ENCODE peak calls at places on chromosomes 11 and 22, in six cellular contexts. One of them, this sample, is unnamed.
A peak's percentile ranks its signal among the peaks of the same experiment; 100 is the strongest.

GRCh38 chr11:114135737-114136151 is 76.2 kb downstream of the ZBTB16 start:
- DNase-seq in hepatocyte: no peak
- DNase-seq in K562: no peak
- DNase-seq in endothelial cell of umbilical vein: no peak
- DNase-seq in adrenal gland: no peak
- DNase-seq in fibroblast of lung: peak; percentile 29
- DNase-seq in this sample: peak; percentile 82

GRCh38 chr22:49966716-49967332 is 6.3 kb downstream of the PIM3 start:
- DNase-seq in fibroblast of lung: no peak
- DNase-seq in K562: no peak
- DNase-seq in adrenal gland: peak; percentile 70
- DNase-seq in endothelial cell of umbilical vein: peak; percentile 24
- DNase-seq in hepatocyte: peak; percentile 81
- DNase-seq in this sample: no peak

GRCh38 chr22:21698430-21699329 is 32.9 kb downstream of the PPIL2 start:
- DNase-seq in endothelial cell of umbilical vein: no peak
- DNase-seq in adrenal gland: peak; percentile 58
- DNase-seq in hepatocyte: no peak
- DNase-seq in fibroblast of lung: no peak
- DNase-seq in K562: peak; percentile 65
- DNase-seq in this sample: no peak

GRCh38 chr11:126452718-126453117 is 97.2 kb downstream of the ST3GAL4 start:
- DNase-seq in adrenal gland: no peak
- DNase-seq in endothelial cell of umbilical vein: no peak
- DNase-seq in K562: no peak
- DNase-seq in fibroblast of lung: no peak
- DNase-seq in hepatocyte: no peak
- DNase-seq in this sample: no peak

GRCh38 chr11:70065318-70066135 is 12.6 kb upstream of the ANO1 start:
- DNase-seq in adrenal gland: no peak
- DNase-seq in endothelial cell of umbilical vein: no peak
- DNase-seq in K562: no peak
- DNase-seq in hepatocyte: no peak
- DNase-seq in fibroblast of lung: no peak
- DNase-seq in this sample: no peak

GRCh38 chr11:132286106-132286505 is 915.7 kb downstream of the NTM start:
- DNase-seq in adrenal gland: no peak
- DNase-seq in hepatocyte: no peak
- DNase-seq in fibroblast of lung: no peak
- DNase-seq in endothelial cell of umbilical vein: no peak
- DNase-seq in K562: no peak
- DNase-seq in this sample: no peak

GRCh38 chr11:111762981-111763643 is 3.1 kb downstream of the PPP2R1B start:
- DNase-seq in hepatocyte: no peak
- DNase-seq in endothelial cell of umbilical vein: no peak
- DNase-seq in K562: no peak
- DNase-seq in adrenal gland: no peak
- DNase-seq in fibroblast of lung: peak; percentile 6
- DNase-seq in this sample: no peak

GRCh38 chr11:65013130-65013691 is 749 bp upstream of the ARL2 start:
- DNase-seq in K562: peak; percentile 93
- DNase-seq in adrenal gland: peak; percentile 94
- DNase-seq in fibroblast of lung: peak; percentile 81
- DNase-seq in hepatocyte: peak; percentile 95
- DNase-seq in endothelial cell of umbilical vein: no peak
- DNase-seq in this sample: peak; percentile 52

GRCh38 chr11:19077965-19078364 is 17.4 kb upstream of the MRGPRX2 start:
- DNase-seq in hepatocyte: no peak
- DNase-seq in endothelial cell of umbilical vein: peak; percentile 56
- DNase-seq in fibroblast of lung: peak; percentile 6
- DNase-seq in K562: no peak
- DNase-seq in adrenal gland: no peak
- DNase-seq in this sample: no peak

GRCh38 chr11:44990665-44991064 is 40.0 kb upstream of the TP53I11 start:
- DNase-seq in fibroblast of lung: no peak
- DNase-seq in endothelial cell of umbilical vein: no peak
- DNase-seq in K562: no peak
- DNase-seq in adrenal gland: no peak
- DNase-seq in hepatocyte: no peak
- DNase-seq in this sample: no peak

GRCh38 chr22:20741634-20742581 is 32.0 kb upstream of the SERPIND1 start:
- DNase-seq in endothelial cell of umbilical vein: peak; percentile 34
- DNase-seq in fibroblast of lung: peak; percentile 15
- DNase-seq in adrenal gland: no peak
- DNase-seq in hepatocyte: peak; percentile 42
- DNase-seq in K562: peak; percentile 93
- DNase-seq in this sample: no peak

GRCh38 chr11:100632970-100633452 is 54.1 kb upstream of the ARHGAP42 start:
- DNase-seq in endothelial cell of umbilical vein: peak; percentile 65
- DNase-seq in hepatocyte: peak; percentile 66
- DNase-seq in adrenal gland: peak; percentile 68
- DNase-seq in fibroblast of lung: peak; percentile 30
- DNase-seq in K562: no peak
- DNase-seq in this sample: peak; percentile 8

GRCh38 chr22:20571531-20572007 is 64.2 kb downstream of the MED15 start:
- DNase-seq in endothelial cell of umbilical vein: peak; percentile 42
- DNase-seq in hepatocyte: no peak
- DNase-seq in K562: peak; percentile 99
- DNase-seq in fibroblast of lung: peak; percentile 15
- DNase-seq in adrenal gland: no peak
- DNase-seq in this sample: no peak

GRCh38 chr11:86579406-86579731 is 93.0 kb downstream of the ME3 start:
- DNase-seq in fibroblast of lung: no peak
- DNase-seq in endothelial cell of umbilical vein: peak; percentile 23
- DNase-seq in K562: no peak
- DNase-seq in adrenal gland: no peak
- DNase-seq in hepatocyte: no peak
- DNase-seq in this sample: no peak

GRCh38 chr11:3626250-3626960 is 15.4 kb downstream of the ART5 start:
- DNase-seq in adrenal gland: peak; percentile 51
- DNase-seq in fibroblast of lung: no peak
- DNase-seq in K562: no peak
- DNase-seq in hepatocyte: no peak
- DNase-seq in endothelial cell of umbilical vein: no peak
- DNase-seq in this sample: no peak

GRCh38 chr11:126188332-126189108 is 22.9 kb downstream of the RPUSD4 start:
- DNase-seq in fibroblast of lung: no peak
- DNase-seq in adrenal gland: no peak
- DNase-seq in endothelial cell of umbilical vein: no peak
- DNase-seq in K562: no peak
- DNase-seq in hepatocyte: no peak
- DNase-seq in this sample: no peak

GRCh38 chr11:33935466-33935865 is 43.6 kb upstream of the LMO2 start:
- DNase-seq in fibroblast of lung: no peak
- DNase-seq in K562: no peak
- DNase-seq in endothelial cell of umbilical vein: peak; percentile 34
- DNase-seq in hepatocyte: no peak
- DNase-seq in adrenal gland: no peak
- DNase-seq in this sample: no peak

GRCh38 chr11:46143049-46143806 is 22.0 kb upstream of the PHF21A start:
- DNase-seq in K562: no peak
- DNase-seq in adrenal gland: no peak
- DNase-seq in endothelial cell of umbilical vein: no peak
- DNase-seq in fibroblast of lung: no peak
- DNase-seq in hepatocyte: no peak
- DNase-seq in this sample: no peak

GRCh38 chr22:42664976-42665831 is 16.0 kb upstream of the CYB5R3 start:
- DNase-seq in adrenal gland: no peak
- DNase-seq in endothelial cell of umbilical vein: no peak
- DNase-seq in fibroblast of lung: no peak
- DNase-seq in hepatocyte: no peak
- DNase-seq in K562: no peak
- DNase-seq in this sample: no peak

GRCh38 chr11:95322546-95322945 is 91.5 kb upstream of the SESN3 start:
- DNase-seq in hepatocyte: no peak
- DNase-seq in endothelial cell of umbilical vein: no peak
- DNase-seq in adrenal gland: no peak
- DNase-seq in K562: no peak
- DNase-seq in fibroblast of lung: peak; percentile 88
- DNase-seq in this sample: no peak

GRCh38 chr22:46941958-46942815 is 179.7 kb downstream of the TBC1D22A start:
- DNase-seq in endothelial cell of umbilical vein: no peak
- DNase-seq in hepatocyte: peak; percentile 40
- DNase-seq in adrenal gland: no peak
- DNase-seq in fibroblast of lung: no peak
- DNase-seq in K562: no peak
- DNase-seq in this sample: peak; percentile 22

GRCh38 chr11:109739374-109739773 is 317.4 kb downstream of the C11orf87 start:
- DNase-seq in hepatocyte: no peak
- DNase-seq in K562: no peak
- DNase-seq in adrenal gland: no peak
- DNase-seq in fibroblast of lung: peak; percentile 19
- DNase-seq in endothelial cell of umbilical vein: no peak
- DNase-seq in this sample: no peak

GRCh38 chr11:68835328-68835727 is 6.4 kb downstream of the CPT1A start:
- DNase-seq in hepatocyte: no peak
- DNase-seq in endothelial cell of umbilical vein: no peak
- DNase-seq in adrenal gland: no peak
- DNase-seq in fibroblast of lung: no peak
- DNase-seq in K562: no peak
- DNase-seq in this sample: no peak

GRCh38 chr11:95524328-95525036 is 265.1 kb downstream of the FAM76B start:
- DNase-seq in K562: no peak
- DNase-seq in endothelial cell of umbilical vein: no peak
- DNase-seq in adrenal gland: no peak
- DNase-seq in hepatocyte: no peak
- DNase-seq in fibroblast of lung: no peak
- DNase-seq in this sample: no peak

GRCh38 chr11:61972112-61972795 is 4.8 kb upstream of the FTH1 start:
- DNase-seq in endothelial cell of umbilical vein: no peak
- DNase-seq in adrenal gland: peak; percentile 15
- DNase-seq in hepatocyte: no peak
- DNase-seq in fibroblast of lung: peak; percentile 88
- DNase-seq in K562: no peak
- DNase-seq in this sample: peak; percentile 79

GRCh38 chr11:12090761-12091261 is 19.6 kb upstream of the MICAL2 start:
- DNase-seq in adrenal gland: no peak
- DNase-seq in hepatocyte: peak; percentile 90
- DNase-seq in fibroblast of lung: no peak
- DNase-seq in K562: no peak
- DNase-seq in endothelial cell of umbilical vein: no peak
- DNase-seq in this sample: no peak

GRCh38 chr11:119999220-119999619 is 138.7 kb downstream of the TRIM29 start:
- DNase-seq in endothelial cell of umbilical vein: no peak
- DNase-seq in K562: no peak
- DNase-seq in hepatocyte: no peak
- DNase-seq in fibroblast of lung: no peak
- DNase-seq in adrenal gland: no peak
- DNase-seq in this sample: no peak

GRCh38 chr11:47443028-47443700 is 5.8 kb downstream of the RAPSN start:
- DNase-seq in adrenal gland: no peak
- DNase-seq in K562: no peak
- DNase-seq in fibroblast of lung: no peak
- DNase-seq in hepatocyte: no peak
- DNase-seq in endothelial cell of umbilical vein: no peak
- DNase-seq in this sample: no peak

GRCh38 chr11:119993732-119994131 is 144.2 kb downstream of the TRIM29 start:
- DNase-seq in hepatocyte: no peak
- DNase-seq in endothelial cell of umbilical vein: no peak
- DNase-seq in adrenal gland: no peak
- DNase-seq in fibroblast of lung: no peak
- DNase-seq in K562: no peak
- DNase-seq in this sample: no peak

GRCh38 chr11:36738292-36738861 is 140.3 kb upstream of the RAG2 start:
- DNase-seq in hepatocyte: no peak
- DNase-seq in fibroblast of lung: no peak
- DNase-seq in adrenal gland: no peak
- DNase-seq in K562: no peak
- DNase-seq in endothelial cell of umbilical vein: no peak
- DNase-seq in this sample: no peak

GRCh38 chr11:65279713-65280459 is 18.1 kb downstream of the POLA2 start:
- DNase-seq in fibroblast of lung: peak; percentile 99
- DNase-seq in adrenal gland: peak; percentile 75
- DNase-seq in K562: no peak
- DNase-seq in hepatocyte: peak; percentile 88
- DNase-seq in endothelial cell of umbilical vein: peak; percentile 89
- DNase-seq in this sample: peak; percentile 96

DNA sequence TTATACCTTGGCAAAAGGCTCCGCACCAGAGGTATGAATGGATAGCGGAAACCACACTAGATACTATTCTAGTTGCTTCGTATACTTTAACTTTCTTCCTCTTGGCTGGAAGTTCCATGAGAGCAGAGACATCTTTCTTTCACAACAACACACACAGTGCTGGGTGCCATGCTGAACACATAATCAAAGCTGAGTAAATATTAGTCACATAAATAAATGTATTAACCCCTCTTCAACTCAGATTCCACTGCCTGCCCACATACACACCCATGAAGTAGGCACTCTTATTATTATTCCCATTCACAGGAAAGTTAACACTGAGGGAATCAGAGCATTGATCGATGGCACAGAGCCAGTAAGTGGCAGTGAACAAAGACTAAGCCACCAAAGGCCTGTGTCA is 35.4 kb downstream of the SPON1 start:
- DNase-seq in endothelial cell of umbilical vein: no peak
- DNase-seq in hepatocyte: no peak
- DNase-seq in adrenal gland: no peak
- DNase-seq in fibroblast of lung: no peak
- DNase-seq in K562: no peak
- DNase-seq in this sample: no peak
- H3K4me3 ChIP-seq in endothelial cell of umbilical vein: no peak overlapping the region
- H3K4me3 ChIP-seq in hepatocyte: no peak overlapping the region
- H3K4me3 ChIP-seq in adrenal gland: no peak overlapping the region
- H3K4me3 ChIP-seq in fibroblast of lung: no peak overlapping the region
- H3K4me3 ChIP-seq in K562: no peak overlapping the region
- H3K4me3 ChIP-seq in this sample: no peak overlapping the region

GRCh38 chr11:93017821-93018690 is 48.6 kb downstream of the MTNR1B start:
- DNase-seq in fibroblast of lung: peak; percentile 84
- DNase-seq in endothelial cell of umbilical vein: no peak
- DNase-seq in adrenal gland: peak; percentile 70
- DNase-seq in K562: no peak
- DNase-seq in hepatocyte: no peak
- DNase-seq in this sample: no peak
- TF ChIP-seq CTCF in fibroblast of lung: no peak
- TF ChIP-seq CTCF in endothelial cell of umbilical vein: no peak
- TF ChIP-seq CTCF in adrenal gland: no peak
- TF ChIP-seq CTCF in K562: peak; percentile 27
- TF ChIP-seq CTCF in hepatocyte: no peak
- TF ChIP-seq CTCF in this sample: no peak

DNA sequence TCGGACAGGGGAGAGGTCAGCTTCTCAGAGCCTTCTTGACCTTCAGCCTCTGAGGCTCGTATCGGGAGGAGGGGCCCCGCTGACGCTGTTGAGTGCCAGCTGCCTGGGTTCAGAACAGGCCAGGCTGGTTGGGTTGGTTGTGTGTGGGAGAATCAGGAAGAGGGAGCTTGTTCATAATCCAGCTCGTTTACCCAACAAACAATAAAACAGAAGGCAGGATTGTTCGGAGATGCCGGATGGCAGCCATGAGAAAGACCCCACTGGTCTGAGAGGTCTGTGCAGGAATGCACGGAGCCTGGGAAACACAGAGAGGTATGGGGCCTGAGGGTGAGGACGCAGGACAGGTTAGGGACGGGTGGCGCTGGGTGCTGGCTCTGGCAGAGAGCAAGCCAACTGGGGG is 31.6 kb upstream of the SHANK2 start:
- DNase-seq in hepatocyte: peak; percentile 71
- DNase-seq in endothelial cell of umbilical vein: no peak
- DNase-seq in fibroblast of lung: no peak
- DNase-seq in adrenal gland: no peak
- DNase-seq in K562: no peak
- DNase-seq in this sample: no peak
- H3K4me3 ChIP-seq in hepatocyte: no peak overlapping the region
- H3K4me3 ChIP-seq in endothelial cell of umbilical vein: no peak overlapping the region
- H3K4me3 ChIP-seq in fibroblast of lung: no peak overlapping the region
- H3K4me3 ChIP-seq in adrenal gland: no peak overlapping the region
- H3K4me3 ChIP-seq in K562: no peak overlapping the region
- H3K4me3 ChIP-seq in this sample: no peak overlapping the region

GRCh38 chr22:32674925-32675825 is 126.3 kb upstream of the TIMP3 start:
- DNase-seq in fibroblast of lung: no peak
- DNase-seq in endothelial cell of umbilical vein: no peak
- DNase-seq in adrenal gland: no peak
- DNase-seq in K562: no peak
- DNase-seq in hepatocyte: no peak
- DNase-seq in this sample: no peak
- TF ChIP-seq CTCF in fibroblast of lung: peak; percentile 24
- TF ChIP-seq CTCF in endothelial cell of umbilical vein: no peak
- TF ChIP-seq CTCF in adrenal gland: peak; percentile 20
- TF ChIP-seq CTCF in K562: no peak
- TF ChIP-seq CTCF in hepatocyte: no peak
- TF ChIP-seq CTCF in this sample: peak; percentile 5